ENCODE peak calls at places on chromosomes 2 and 18, in seven cellular contexts. P is Ammon's horn; O is stimulated activated naive CD8-positive, alpha-beta T cell treated with anti-CD3 and anti-CD28 coated beads, Interleukin-15, Interleukin-2, amounts not matched to agents 100 U/mL and 50 U/mL, for 24 hours; Y is cardiac muscle cell; H is EL; N is fibroblast of the conjunctiva; E is tibial artery. C is an unnamed sample.

GRCh38 chr2:196808281-196808680 is 874 bp downstream of the C2orf66 start:
- DNase-seq in Y (peak), P (no peak), H (no peak), E (no peak), O (no peak), N (no peak), C (no peak)

GRCh38 chr2:47070920-47071824 is 83.9 kb downstream of the STPG4 start:
- DNase-seq in Y (peak), N (no peak), O (peak), P (peak), H (peak), E (peak), C (peak)

GRCh38 chr18:31819106-31819924 is 58.6 kb upstream of the SLC25A52 start:
- DNase-seq in O (no peak), Y (peak), P (peak), E (no peak), H (peak), N (peak), C (no peak)

GRCh38 chr2:47896450-47896968 is 9.8 kb downstream of the FBXO11 start:
- DNase-seq in H (no peak), P (no peak), O (no peak), E (no peak), N (no peak), Y (no peak), C (no peak)

GRCh38 chr2:56009758-56010534 is 86.4 kb upstream of the EFEMP1 start:
- DNase-seq in E (no peak), Y (peak), O (no peak), H (peak), P (peak), N (peak), C (no peak)

GRCh38 chr2:192194866-192195547 is at the start of gene TMEFF2:
- DNase-seq in P (peak), E (peak), O (peak), H (peak), N (peak), Y (peak), C (peak)

GRCh38 chr2:37376421-37377186 is 32.2 kb downstream of the QPCT start:
- DNase-seq in N (peak), E (no peak), O (peak), H (peak), Y (peak), P (peak), C (peak)

GRCh38 chr2:12818416-12819097 is 101.8 kb downstream of the TRIB2 start:
- DNase-seq in Y (no peak), N (no peak), O (no peak), P (no peak), H (no peak), E (no peak), C (no peak)

GRCh38 chr2:238220892-238221521 is 17.5 kb upstream of the ILKAP start:
- DNase-seq in N (no peak), Y (peak), H (peak), O (no peak), P (peak), E (no peak), C (no peak)

GRCh38 chr18:13563390-13563805 is 163.0 kb downstream of the FAM210A start:
- DNase-seq in N (no peak), O (no peak), E (peak), H (no peak), P (peak), Y (no peak), C (no peak)

GRCh38 chr2:3718679-3719078 is 15.3 kb downstream of the DCDC2C start:
- DNase-seq in P (no peak), O (no peak), Y (no peak), N (no peak), H (no peak), E (no peak), C (no peak)

GRCh38 chr2:194962254-194962653 is 694.8 kb upstream of the SLC39A10 start:
- DNase-seq in H (no peak), N (no peak), O (no peak), Y (no peak), P (no peak), E (no peak), C (no peak)

GRCh38 chr2:197571622-197572271 is 55.9 kb downstream of the MOB4 start:
- DNase-seq in Y (peak), H (peak), O (no peak), E (no peak), P (no peak), N (peak), C (no peak)

GRCh38 chr18:36468161-36468560 is 170.6 kb downstream of the FHOD3 start:
- DNase-seq in H (no peak), Y (peak), O (no peak), N (no peak), P (no peak), E (no peak), C (no peak)

GRCh38 chr2:95273911-95274290 is 348 bp upstream of the PROM2 start:
- DNase-seq in P (no peak), H (no peak), Y (no peak), O (no peak), E (no peak), N (no peak), C (no peak)

GRCh38 chr2:23460228-23460627 is 75.2 kb downstream of the KLHL29 start:
- DNase-seq in O (no peak), N (no peak), Y (peak), H (peak), E (no peak), P (no peak), C (no peak)

GRCh38 chr2:48551548-48551947 is 21.6 kb downstream of the STON1 start:
- DNase-seq in N (no peak), E (no peak), O (no peak), H (no peak), P (no peak), Y (no peak), C (no peak)

GRCh38 chr2:76940559-76940958 is 581.6 kb downstream of the LRRTM4 start:
- DNase-seq in E (no peak), O (no peak), Y (no peak), H (no peak), P (no peak), N (no peak), C (no peak)

GRCh38 chr2:134564549-134564948 is 154.3 kb downstream of the TMEM163 start:
- DNase-seq in E (no peak), Y (no peak), N (no peak), O (no peak), P (no peak), H (no peak), C (no peak)

GRCh38 chr2:226781471-226781870 is 18.1 kb downstream of the IRS1 start:
- DNase-seq in E (no peak), H (no peak), Y (no peak), O (no peak), N (no peak), P (no peak), C (no peak)

GRCh38 chr2:37168217-37168981 is 11.6 kb upstream of the EIF2AK2 start:
- DNase-seq in O (peak), H (peak), Y (peak), E (no peak), P (peak), N (peak), C (peak)

GRCh38 chr18:79543861-79544385 is 135.7 kb upstream of the CTDP1 start:
- DNase-seq in Y (no peak), H (no peak), E (peak), O (no peak), P (no peak), N (no peak), C (no peak)

GRCh38 chr18:12287684-12288405 is 20.2 kb upstream of the TUBB6 start:
- DNase-seq in P (no peak), H (peak), O (peak), E (peak), Y (peak), N (peak), C (peak)

GRCh38 chr2:33108483-33109443 is 162.0 kb downstream of the LTBP1 start:
- DNase-seq in Y (peak), P (no peak), H (peak), N (no peak), E (no peak), O (no peak), C (no peak)

GRCh38 chr2:232273903-232274598 is 104.5 kb upstream of the ALPP start:
- DNase-seq in P (no peak), Y (no peak), N (no peak), H (no peak), O (no peak), E (no peak), C (no peak)

GRCh38 chr18:9296233-9297006 is 38.2 kb upstream of the TWSG1 start:
- DNase-seq in O (no peak), H (no peak), P (no peak), N (no peak), Y (no peak), E (no peak), C (no peak)

GRCh38 chr2:170152421-170152820 is 25.5 kb upstream of the MYO3B start:
- DNase-seq in Y (no peak), E (no peak), P (no peak), O (no peak), N (no peak), H (no peak), C (no peak)

GRCh38 chr2:77520981-77521380 is 1.2 kb downstream of the LRRTM4 start:
- DNase-seq in H (no peak), P (peak), Y (no peak), N (no peak), E (no peak), O (no peak), C (no peak)

GRCh38 chr2:28277466-28277865 is 115.2 kb upstream of the FOSL2 start:
- DNase-seq in E (no peak), Y (no peak), H (no peak), P (no peak), N (no peak), O (no peak), C (no peak)

GRCh38 chr2:68388772-68389171 is 23.7 kb downstream of the PLEK start:
- DNase-seq in Y (no peak), N (no peak), O (no peak), P (no peak), H (no peak), E (no peak), C (no peak)

GRCh38 chr18:77133051-77133919 is 702 bp upstream of the MBP start:
- DNase-seq in E (no peak), N (no peak), O (no peak), H (no peak), P (no peak), Y (no peak), C (peak)

GRCh38 chr2:197435598-197436435 is 989 bp upstream of the SF3B1 start:
- DNase-seq in H (no peak), E (no peak), P (no peak), Y (no peak), O (no peak), N (no peak), C (no peak)

GRCh38 chr2:223815884-223816570 is 21.4 kb downstream of the AP1S3 start:
- DNase-seq in H (no peak), O (no peak), Y (peak), E (no peak), N (no peak), P (no peak), C (no peak)

GRCh38 chr2:47313141-47313691 is 89.7 kb upstream of the MSH2 start:
- DNase-seq in O (no peak), N (no peak), P (no peak), E (peak), H (no peak), Y (peak), C (peak)

GRCh38 chr2:72572501-72572900 is 253.3 kb downstream of the EXOC6B start:
- DNase-seq in E (no peak), Y (peak), H (peak), P (no peak), O (no peak), N (no peak), C (no peak)

GRCh38 chr18:47184419-47185050 is 8.4 kb upstream of the IER3IP1 start:
- DNase-seq in P (no peak), Y (peak), E (no peak), N (no peak), O (no peak), H (peak), C (no peak)

GRCh38 chr2:181054843-181055242 is 74.4 kb downstream of the UBE2E3 start:
- DNase-seq in E (no peak), Y (peak), H (no peak), P (no peak), O (no peak), N (no peak), C (no peak)